ENCODE peak calls at places on chromosomes 4 and X, in seven cellular contexts. V is activated CD4-positive, alpha-beta T cell treated with anti-CD3 and anti-CD28 coated beads, Interleukin-2, amount 10 ng/mL, durations not matched to agents 7 days and 5 days; H is neuronal stem cell; M is lower leg skin; F is naive B cell; U is posterior vena cava; T is activated T-cell treated with anti-CD3 and anti-CD28 coated beads, Interleukin-2, amount 50 U/mL, for 1 hour. C is an unnamed sample.
A peak's percentile ranks its signal among the peaks of the same experiment; 100 is the strongest.

GRCh38 chr4:20430555-20430954 is 178.8 kb downstream of the SLIT2 start:
- DNase-seq in V (no peak), H (no peak), M (no peak), F (no peak), U (no peak), T (no peak), C (no peak)

GRCh38 chr4:15754323-15754722 is 23.8 kb upstream of the CD38 start:
- DNase-seq in V (peak; percentile 75), H (no peak), M (no peak), F (no peak), U (no peak), T (peak; percentile 51), C (no peak)

GRCh38 chr4:1644906-1645657 is 39.0 kb downstream of the FAM53A start:
- DNase-seq in V (no peak), H (peak; percentile 20), M (no peak), F (no peak), U (no peak), T (no peak), C (no peak)

GRCh38 chr4:36227913-36228312 is 16.4 kb downstream of the ARAP2 start:
- DNase-seq in V (no peak), H (no peak), M (no peak), F (no peak), U (no peak), T (no peak), C (no peak)

GRCh38 chr4:139144911-139145551 is 32.0 kb downstream of the ELF2 start:
- DNase-seq in V (no peak), H (no peak), M (no peak), F (no peak), U (no peak), T (no peak), C (no peak)

GRCh38 chr4:8070751-8071718 is 87.6 kb downstream of the ABLIM2 start:
- DNase-seq in V (no peak), H (no peak), M (no peak), F (no peak), U (peak; percentile 56), T (no peak), C (no peak)

GRCh38 chrX:149830192-149830873 is 48.6 kb downstream of the MAGEA9 start:
- DNase-seq in V (peak; percentile 12), H (peak; percentile 45), M (no peak), F (no peak), U (no peak), T (peak; percentile 38), C (no peak)

GRCh38 chrX:73851014-73852009 is 288.3 kb downstream of the CHIC1 start:
- DNase-seq in V (no peak), H (no peak), M (peak; percentile 97), F (peak; percentile 77), U (peak; percentile 93), T (peak; percentile 77), C (peak; percentile 45)

GRCh38 chr4:128924951-128925350 is 115.5 kb downstream of the JADE1 start:
- DNase-seq in V (no peak), H (no peak), M (no peak), F (no peak), U (no peak), T (no peak), C (no peak)

GRCh38 chr4:72084587-72085011 is 52.8 kb downstream of the NPFFR2 start:
- DNase-seq in V (no peak), H (no peak), M (no peak), F (no peak), U (no peak), T (no peak), C (no peak)

GRCh38 chr4:42397635-42398447 is 553 bp downstream of the SHISA3 start:
- DNase-seq in V (peak; percentile 15), H (peak; percentile 54), M (no peak), F (peak; percentile 8), U (no peak), T (no peak), C (peak; percentile 57)

GRCh38 chr4:105023668-105024055 is 123.0 kb upstream of the TET2 start:
- DNase-seq in V (no peak), H (no peak), M (no peak), F (no peak), U (no peak), T (no peak), C (no peak)

GRCh38 chr4:20299515-20299914 is 47.8 kb downstream of the SLIT2 start:
- DNase-seq in V (no peak), H (no peak), M (no peak), F (no peak), U (no peak), T (no peak), C (no peak)

GRCh38 chr4:90727938-90728337 is 600.7 kb downstream of the CCSER1 start:
- DNase-seq in V (no peak), H (peak; percentile 31), M (no peak), F (no peak), U (no peak), T (no peak), C (no peak)

GRCh38 chr4:156252300-156253016 is 298.8 kb upstream of the CTSO start:
- DNase-seq in V (no peak), H (no peak), M (no peak), F (no peak), U (no peak), T (no peak), C (no peak)

GRCh38 chr4:74056858-74057562 is 18.5 kb upstream of the CXCL3 start:
- DNase-seq in V (no peak), H (no peak), M (no peak), F (no peak), U (no peak), T (no peak), C (no peak)

GRCh38 chrX:47078129-47079043 is at the start of gene RGN:
- DNase-seq in V (no peak), H (peak; percentile 1), M (no peak), F (no peak), U (no peak), T (no peak), C (no peak)

GRCh38 chrX:64977830-64978229 is 1.6 kb upstream of the ZC4H2 start:
- DNase-seq in V (no peak), H (no peak), M (no peak), F (no peak), U (no peak), T (no peak), C (no peak)

GRCh38 chr4:72568959-72569718 is at the start of gene ADAMTS3:
- DNase-seq in V (no peak), H (peak; percentile 76), M (peak; percentile 88), F (no peak), U (peak; percentile 89), T (no peak), C (peak; percentile 48)

GRCh38 chr4:41385486-41385885 is 128.8 kb downstream of the UCHL1 start:
- DNase-seq in V (no peak), H (no peak), M (no peak), F (no peak), U (no peak), T (no peak), C (no peak)

GRCh38 chr4:139416073-139416673 is 37.7 kb upstream of the RAB33B start:
- DNase-seq in V (peak; percentile 38), H (no peak), M (no peak), F (peak; percentile 35), U (no peak), T (no peak), C (peak; percentile 32)

GRCh38 chrX:128816919-128817318 is 706.4 kb downstream of the SMARCA1 start:
- DNase-seq in V (no peak), H (no peak), M (no peak), F (no peak), U (no peak), T (no peak), C (no peak)

GRCh38 chrX:10755477-10756334 is 135.3 kb upstream of the MID1 start:
- DNase-seq in V (no peak), H (peak; percentile 43), M (no peak), F (no peak), U (no peak), T (no peak), C (no peak)

GRCh38 chr4:101279377-101279871 is 67.9 kb downstream of the PPP3CA start:
- DNase-seq in V (no peak), H (no peak), M (no peak), F (peak; percentile 32), U (no peak), T (no peak), C (no peak)

GRCh38 chr4:71944956-71945355 is 86.8 kb upstream of the NPFFR2 start:
- DNase-seq in V (no peak), H (no peak), M (no peak), F (no peak), U (no peak), T (no peak), C (no peak)

GRCh38 chr4:13706716-13707115 is 79.2 kb upstream of the BOD1L1 start:
- DNase-seq in V (no peak), H (no peak), M (no peak), F (no peak), U (no peak), T (no peak), C (no peak)

GRCh38 chrX:57595381-57595811 is 3.6 kb downstream of the ZXDB start:
- DNase-seq in V (no peak), H (no peak), M (no peak), F (no peak), U (no peak), T (no peak), C (no peak)

GRCh38 chr4:75376543-75376942 is 137.7 kb downstream of the RCHY1 start:
- DNase-seq in V (no peak), H (no peak), M (no peak), F (no peak), U (no peak), T (no peak), C (no peak)